ENCODE peak calls at places on chromosomes 7 and 10, in four cellular contexts. F, U, R and K are unnamed samples.

GRCh38 chr7:121278120-121279021 is 50.4 kb upstream of the WNT16 start:
- DNase-seq in F (no peak), U (no peak), R (no peak), K (no peak)

GRCh38 chr7:90965211-90965610 is 299.0 kb upstream of the FZD1 start:
- DNase-seq in R (no peak), F (no peak), U (no peak), K (no peak)

GRCh38 chr7:71735961-71736556 is 604.1 kb downstream of the GALNT17 start:
- DNase-seq in U (peak; percentile 86), R (peak; percentile 55), F (peak; percentile 71), K (peak; percentile 18)

GRCh38 chr10:103685880-103686669 is 169.3 kb downstream of the SH3PXD2A start:
- DNase-seq in U (peak; percentile 98), F (peak; percentile 77), R (peak; percentile 81), K (peak; percentile 65)

GRCh38 chr10:92689663-92690210 is at the start of gene HHEX:
- DNase-seq in U (peak; percentile 85), R (peak; percentile 84), F (peak; percentile 80), K (no peak)

GRCh38 chr7:137715101-137715500 is 131.7 kb downstream of the DGKI start:
- DNase-seq in F (no peak), U (no peak), R (no peak), K (no peak)

GRCh38 chr10:61994404-61995031 is 93.0 kb downstream of the ARID5B start:
- DNase-seq in F (no peak), R (no peak), U (no peak), K (no peak)

GRCh38 chr7:116777613-116778380 is 84.6 kb upstream of the CAPZA2 start:
- DNase-seq in U (no peak), F (no peak), R (no peak), K (no peak)

DNA sequence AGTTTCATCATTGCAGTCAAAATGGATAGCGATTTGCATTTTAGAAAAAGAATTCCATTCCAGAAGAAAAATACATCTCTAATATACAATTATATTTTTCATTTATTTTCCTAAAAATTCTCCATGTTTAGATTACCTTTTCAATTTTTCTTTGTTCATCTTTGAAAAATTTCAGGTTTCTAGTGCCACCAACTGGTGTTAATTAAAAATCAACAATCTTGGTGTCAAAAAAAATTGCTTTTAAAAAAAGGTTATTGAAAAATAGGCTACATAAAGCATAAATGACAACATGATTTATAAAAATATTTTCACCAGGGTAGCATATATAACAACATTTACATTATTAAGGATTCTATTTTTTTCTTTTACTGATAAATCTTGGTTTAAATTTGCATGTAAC is 53.0 kb downstream of the CCDC186 start:
- DNase-seq in R (no peak), F (no peak), U (no peak), K (no peak)
- TF ChIP-seq CTCF in R (no peak), F (no peak), U (no peak), K (peak; percentile 5)

GRCh38 chr7:81851413-81851812 is 81.6 kb upstream of the HGF start:
- DNase-seq in F (no peak), U (no peak), R (no peak), K (no peak)

GRCh38 chr7:81845628-81846259 is 75.9 kb upstream of the HGF start:
- DNase-seq in R (no peak), U (no peak), F (no peak), K (no peak)

GRCh38 chr7:81842361-81842760 is 72.5 kb upstream of the HGF start:
- DNase-seq in R (no peak), U (no peak), F (no peak), K (no peak)

DNA sequence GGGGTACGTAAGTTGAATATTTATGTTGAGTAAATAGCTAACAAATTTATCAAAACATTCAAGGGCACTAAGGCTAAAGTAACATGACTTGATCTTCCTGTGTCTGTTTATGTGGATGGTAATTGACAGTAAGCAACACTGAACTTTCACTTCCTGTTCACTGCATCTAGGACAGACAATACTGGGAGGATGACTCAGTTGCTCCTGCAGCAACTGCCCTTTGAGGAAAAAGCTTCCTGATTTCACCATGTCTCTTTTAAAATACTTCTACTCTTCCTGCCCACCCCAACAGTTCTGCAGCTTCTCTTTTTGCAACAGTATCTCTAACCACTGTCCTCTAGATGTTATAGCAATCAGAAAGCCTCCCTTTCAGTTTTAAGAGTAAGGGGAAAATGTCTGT is 76.6 kb upstream of the HGF start:
- DNase-seq in U (no peak), R (no peak), F (no peak), K (no peak)
- H3K4me3 ChIP-seq in U (no peak overlapping the region), R (peak overlapping the region; percentile 21), F (no peak overlapping the region), K (no peak overlapping the region)

GRCh38 chr10:80165173-80165572 is 32.6 kb downstream of the PLAC9 start:
- DNase-seq in F (no peak), R (no peak), U (no peak), K (no peak)
- TF ChIP-seq CTCF in F (no peak), R (no peak), U (no peak), K (no peak)

GRCh38 chr10:67764012-67764822 is 68.2 kb upstream of the CTNNA3 start:
- DNase-seq in R (peak; percentile 89), F (peak; percentile 95), U (peak; percentile 99), K (peak; percentile 79)
- H3K4me3 ChIP-seq in R (peak overlapping the region; percentile 84), F (peak overlapping the region; percentile 64), U (peak overlapping the region; percentile 36), K (peak overlapping the region; percentile 59)

GRCh38 chr10:67308912-67309311 is 383.1 kb downstream of the LRRTM3 start:
- DNase-seq in R (no peak), F (no peak), U (no peak), K (no peak)

GRCh38 chr10:67302701-67303100 is 376.9 kb downstream of the LRRTM3 start:
- DNase-seq in F (no peak), U (no peak), R (no peak), K (no peak)

GRCh38 chr10:67306588-67307205 is 380.9 kb downstream of the LRRTM3 start:
- DNase-seq in R (no peak), F (no peak), U (no peak), K (no peak)
- TF ChIP-seq CTCF in R (peak; percentile 37), F (peak; percentile 28), U (no peak), K (peak; percentile 38)

DNA sequence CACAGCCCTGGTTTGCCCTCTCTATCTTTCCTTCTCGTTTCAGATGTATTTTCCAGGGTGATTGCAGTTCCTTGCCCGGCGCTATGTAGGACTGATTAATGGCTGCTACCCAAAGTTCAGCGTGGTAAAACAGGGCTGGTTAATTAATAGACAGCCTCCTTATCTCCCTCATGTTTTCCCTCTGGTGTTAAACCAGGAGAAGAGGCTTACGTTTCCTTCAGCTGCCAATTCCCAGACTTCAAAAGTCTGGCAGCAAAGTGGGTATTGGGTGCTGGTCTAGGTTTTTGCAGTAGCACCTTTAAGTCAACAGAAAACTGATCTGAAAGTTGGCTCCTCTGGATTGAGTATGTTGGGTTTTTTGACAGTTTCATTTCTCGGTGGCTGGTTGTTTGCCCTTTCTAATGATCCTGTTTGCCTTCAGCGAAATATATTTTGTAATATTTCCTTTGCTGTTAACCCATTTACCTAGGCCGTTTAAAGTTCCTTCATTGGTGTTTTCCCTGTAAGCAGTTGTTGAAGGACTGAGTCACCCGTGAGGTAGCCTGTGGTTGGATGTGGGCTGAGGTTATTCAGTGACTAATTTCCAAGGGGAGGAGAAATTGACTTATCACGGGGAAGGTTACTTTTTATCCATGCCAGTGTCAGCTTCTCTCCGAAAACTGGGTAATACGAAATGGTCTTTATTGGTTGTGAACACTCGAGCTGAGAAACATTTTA is 257.1 kb downstream of the KIAA1217 start:
- DNase-seq in R (no peak), F (peak; percentile 55), U (no peak), K (peak; percentile 87)
- H3K4me3 ChIP-seq in R (peak overlapping the region; percentile 34), F (no peak overlapping the region), U (no peak overlapping the region), K (peak overlapping the region; percentile 66)

GRCh38 chr7:87886875-87887274 is 10.6 kb downstream of the DBF4 start:
- DNase-seq in F (no peak), U (no peak), R (no peak), K (no peak)
- TF ChIP-seq CTCF in F (peak; percentile 26), U (no peak), R (peak; percentile 49), K (peak; percentile 38)

DNA sequence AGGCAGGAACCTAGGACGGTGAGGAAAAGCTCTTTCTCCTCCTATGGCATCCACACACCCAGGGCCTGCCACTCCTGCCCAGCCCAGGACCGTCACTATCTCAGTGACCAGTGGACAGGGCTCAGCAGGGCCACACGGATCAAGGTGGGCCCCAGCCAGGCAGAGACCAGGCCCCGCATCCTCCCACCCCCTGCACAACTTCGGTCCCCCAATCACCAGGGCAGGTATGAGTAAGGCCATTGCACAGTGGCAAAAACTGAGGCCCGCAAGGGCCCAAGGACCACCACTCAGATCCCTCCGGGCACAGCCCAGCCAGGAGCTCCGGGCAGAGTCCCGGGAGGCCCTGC is 30.3 kb downstream of the OAT start:
- DNase-seq in U (peak; percentile 84), R (no peak), F (no peak), K (no peak)
- H3K4me3 ChIP-seq in U (no peak overlapping the region), R (peak overlapping the region; percentile 64), F (no peak overlapping the region), K (no peak overlapping the region)

DNA sequence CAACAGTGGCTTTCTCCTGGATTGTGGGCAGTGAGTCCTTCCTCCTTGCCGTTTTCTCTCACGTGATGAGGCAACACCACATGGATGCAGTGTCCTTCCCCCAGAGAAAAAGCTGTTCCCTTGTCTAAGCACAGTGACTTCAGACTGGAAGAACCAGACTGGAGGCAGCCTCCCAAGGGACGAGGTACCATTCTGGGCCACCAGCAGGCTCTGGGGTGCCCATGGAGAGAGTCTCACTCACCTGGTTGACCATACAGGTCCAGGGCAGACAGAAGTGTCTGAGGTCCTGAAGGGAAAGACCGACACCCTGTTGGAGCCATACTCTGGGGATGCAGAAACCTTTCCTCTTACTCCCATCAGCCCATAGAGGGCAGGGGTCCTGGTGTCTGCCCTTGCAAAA is 69.2 kb upstream of the DOCK1 start:
- DNase-seq in R (no peak), U (no peak), F (no peak), K (no peak)
- TF ChIP-seq CTCF in R (no peak), U (no peak), F (no peak), K (no peak)

GRCh38 chr7:150736864-150737263 is 354 bp upstream of the GIMAP5 start:
- DNase-seq in R (no peak), U (no peak), F (no peak), K (no peak)

GRCh38 chr7:150738092-150739044 is 1.1 kb downstream of the GIMAP5 start:
- DNase-seq in F (no peak), R (no peak), U (no peak), K (no peak)

GRCh38 chr7:150735596-150736358 is 1.4 kb upstream of the GIMAP5 start:
- DNase-seq in F (no peak), U (no peak), R (no peak), K (peak; percentile 65)

GRCh38 chr7:150739045-150739432 is 1.8 kb downstream of the GIMAP5 start:
- DNase-seq in R (no peak), F (no peak), U (no peak), K (peak; percentile 11)

DNA sequence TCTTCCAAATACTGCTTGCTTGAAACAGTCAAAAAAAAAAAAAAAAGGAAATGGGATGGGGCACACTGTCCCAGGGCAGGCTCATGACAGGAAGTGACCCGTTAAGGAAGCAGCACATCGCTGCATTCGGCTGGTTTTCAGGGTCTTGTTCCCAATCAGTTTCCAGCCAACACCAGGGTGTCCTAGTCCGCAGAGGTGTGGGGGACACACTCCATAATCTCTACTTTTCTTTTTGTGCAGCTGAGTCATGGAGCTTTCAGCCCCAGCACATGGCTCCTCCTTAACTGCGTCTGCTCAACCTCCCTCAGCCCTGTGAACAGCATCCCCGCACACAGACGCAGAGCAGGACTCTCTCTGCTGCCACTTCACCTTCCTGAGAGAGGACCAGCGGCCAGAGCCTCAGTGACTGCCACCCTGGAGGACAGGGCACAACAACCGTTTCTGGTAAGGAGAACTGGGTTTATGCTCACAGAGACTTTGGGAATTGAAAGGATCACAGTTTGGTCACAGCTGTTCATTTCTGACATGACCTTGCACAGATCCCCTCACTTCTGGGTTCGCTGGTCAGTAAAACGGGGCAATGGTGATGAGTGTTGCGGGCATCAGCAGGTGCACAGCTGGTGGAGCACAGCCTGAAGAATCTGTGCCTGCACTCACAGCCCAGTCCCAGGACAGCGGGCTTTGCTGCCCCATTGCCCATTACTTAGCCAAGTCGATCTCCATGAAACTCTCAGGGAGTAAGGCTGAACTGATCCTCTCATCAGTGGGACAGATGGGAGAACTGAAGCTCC is at the start of gene GIMAP5:
- DNase-seq in U (no peak), F (no peak), R (no peak), K (no peak)
- H3K4me3 ChIP-seq in U (peak within 1 kb of the TSS; percentile 10), F (peak within 1 kb of the TSS; percentile 2), R (peak within 1 kb of the TSS; percentile 68), K (no peak within 1 kb of the TSS)